ENCODE peak calls at places on chromosomes 12 and 14, in ten cellular contexts. R is ovary, X is astrocyte of the cerebellum, A is IMR-90, U is tibial nerve, T is GM20000, P is GM10248, L is progenitor cell of endocrine pancreas, M is MCF 10A, O is bronchial epithelial cell. E is an unnamed sample.

GRCh38 chr12:118655588-118655987 is 279.2 kb downstream of the SUDS3 start:
- DNase-seq in O (no peak), X (no peak), R (no peak), M (no peak), L (no peak), P (no peak), U (no peak), A (no peak), T (no peak), E (no peak)

GRCh38 chr12:96034631-96035282 is 630 bp downstream of the LTA4H start:
- DNase-seq in A (peak; percentile 37), T (no peak), L (no peak), X (no peak), R (no peak), O (peak; percentile 39), P (no peak), U (no peak), M (peak; percentile 53), E (no peak)

GRCh38 chr14:90611936-90612335 is 204.3 kb downstream of the TTC7B start:
- DNase-seq in U (no peak), L (no peak), P (no peak), A (no peak), T (no peak), X (no peak), R (no peak), O (peak; percentile 20), M (no peak), E (no peak)

GRCh38 chr14:94213021-94213420 is 38.9 kb downstream of the PPP4R4 start:
- DNase-seq in A (peak; percentile 34), T (no peak), O (peak; percentile 97), M (peak; percentile 22), P (no peak), U (no peak), L (no peak), X (no peak), R (no peak), E (no peak)

GRCh38 chr12:124813782-124814181 is 49.9 kb downstream of the SCARB1 start:
- DNase-seq in U (no peak), P (no peak), R (no peak), L (no peak), M (no peak), T (no peak), A (no peak), X (no peak), O (no peak), E (no peak)

GRCh38 chr12:95200128-95200973 is 16.9 kb downstream of the FGD6 start:
- DNase-seq in X (no peak), P (no peak), M (peak; percentile 41), U (no peak), T (no peak), L (no peak), R (no peak), A (no peak), O (peak; percentile 60), E (no peak)

GRCh38 chr12:51886021-51886710 is 1.7 kb upstream of the ANKRD33 start:
- DNase-seq in U (peak; percentile 65), O (peak; percentile 83), P (no peak), L (no peak), R (no peak), X (peak; percentile 33), T (peak; percentile 48), M (peak; percentile 81), A (peak; percentile 99), E (no peak)

GRCh38 chr12:13534645-13535398 is 338.3 kb downstream of the EMP1 start:
- DNase-seq in U (peak; percentile 55), T (peak; percentile 24), M (peak; percentile 75), O (peak; percentile 32), R (no peak), X (peak; percentile 28), P (peak; percentile 15), A (peak; percentile 23), L (peak; percentile 96), E (peak; percentile 19)

GRCh38 chr12:65739606-65740005 is 84.7 kb upstream of the HMGA2 start:
- DNase-seq in A (no peak), L (no peak), R (no peak), O (no peak), U (no peak), P (no peak), M (no peak), T (no peak), X (no peak), E (no peak)

GRCh38 chr12:65740873-65741600 is 83.2 kb upstream of the HMGA2 start:
- DNase-seq in R (peak; percentile 92), U (peak; percentile 57), M (peak; percentile 68), X (peak; percentile 55), L (peak; percentile 90), O (peak; percentile 47), T (peak; percentile 87), P (peak; percentile 83), A (peak; percentile 74), E (peak; percentile 92)

GRCh38 chr12:65740506-65740872 is 83.8 kb upstream of the HMGA2 start:
- DNase-seq in O (no peak), M (no peak), T (peak; percentile 36), R (no peak), A (no peak), U (no peak), P (no peak), L (no peak), X (no peak), E (no peak)

GRCh38 chr12:65742481-65742971 is 81.8 kb upstream of the HMGA2 start:
- DNase-seq in L (no peak), A (peak; percentile 44), X (no peak), P (no peak), U (no peak), T (no peak), R (no peak), O (no peak), M (no peak), E (no peak)

DNA sequence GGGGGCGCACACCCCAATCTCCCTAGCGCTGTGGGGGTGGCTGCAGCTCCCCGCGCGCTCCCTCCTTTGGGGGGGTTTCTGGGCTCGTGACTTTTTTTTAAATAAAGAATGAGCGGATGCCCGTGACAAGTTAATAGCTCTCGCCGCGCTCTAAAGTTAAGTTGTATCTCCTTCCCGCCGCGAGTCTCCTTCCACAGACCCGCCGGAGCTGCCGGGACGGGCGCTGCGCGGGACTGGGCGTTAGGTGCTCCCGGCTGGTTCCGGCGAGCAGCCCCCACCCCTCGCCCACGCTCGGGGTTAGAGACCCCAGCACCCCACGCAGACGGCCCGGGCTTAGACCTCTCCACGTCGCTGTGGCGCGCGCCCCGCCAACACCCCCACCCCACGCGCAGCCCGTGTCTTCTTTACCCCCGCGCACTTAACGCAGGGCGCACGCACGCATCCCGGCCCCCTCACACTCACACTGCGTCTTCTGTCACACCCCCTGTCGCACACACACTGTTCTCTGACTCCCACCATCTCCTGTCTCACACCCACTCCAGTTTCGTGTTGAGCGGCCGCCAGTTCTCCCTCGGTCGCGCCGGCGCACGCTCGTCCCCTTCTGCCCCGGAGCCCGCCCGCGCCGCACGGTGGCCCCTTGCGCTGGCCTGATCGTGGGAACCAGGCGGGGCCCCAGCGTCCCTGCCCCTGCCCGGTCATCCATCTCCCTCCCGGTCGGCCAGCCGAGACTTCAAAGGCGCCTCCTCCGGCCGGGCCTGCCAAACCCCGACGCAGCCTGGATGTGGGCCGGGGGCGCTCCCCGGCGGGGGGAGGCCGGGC is 82.4 kb upstream of the HMGA2 start:
- DNase-seq in L (peak; percentile 61), M (peak; percentile 16), X (no peak), P (peak; percentile 61), A (peak; percentile 51), O (peak; percentile 33), U (no peak), R (peak; percentile 50), T (peak; percentile 75), E (peak; percentile 80)
- TF ChIP-seq CTCF in L (no peak), M (no peak), X (no peak), P (no peak), A (peak; percentile 1), O (no peak), U (no peak), R (no peak), T (no peak), E (peak; percentile 10)

DNA sequence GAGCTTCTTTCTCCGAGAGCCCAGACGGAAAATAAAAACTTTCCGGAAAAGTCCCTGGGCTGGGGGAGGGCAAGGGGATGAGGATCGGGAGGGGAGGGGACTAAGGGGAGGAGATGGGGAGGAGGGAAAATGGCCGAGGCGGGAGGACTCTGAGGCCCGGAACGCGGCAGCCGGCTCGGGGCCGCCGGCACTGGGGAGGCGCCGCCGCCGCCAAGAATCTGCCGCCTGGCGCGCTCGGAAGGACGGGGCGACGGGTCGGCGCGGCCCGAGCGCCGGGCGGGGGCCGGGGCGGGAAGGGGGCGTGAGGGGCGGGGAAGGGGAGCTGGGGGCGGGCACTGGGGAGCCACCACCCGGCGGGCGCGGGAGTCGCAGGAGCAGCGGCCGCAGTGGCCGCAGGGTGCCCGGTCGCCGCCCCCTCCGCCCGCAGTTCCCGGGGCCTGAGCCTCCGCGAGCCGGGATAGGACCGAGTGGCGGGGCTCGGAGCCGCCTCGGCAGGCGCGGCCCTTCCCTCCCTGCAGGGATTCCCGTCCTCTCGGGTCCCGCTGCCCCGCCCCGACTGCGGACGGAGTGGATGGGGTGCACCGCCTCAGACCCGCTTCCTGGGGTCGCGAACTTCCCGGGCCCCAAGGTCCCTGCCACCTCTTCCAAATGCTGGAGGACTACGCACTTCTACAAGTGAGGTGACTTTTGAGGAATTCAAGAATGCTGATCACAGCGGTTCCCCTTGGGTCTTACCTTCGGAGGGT is at the start of gene PRKD1:
- DNase-seq in R (peak; percentile 72), P (peak; percentile 12), U (peak; percentile 28), A (peak; percentile 62), M (peak; percentile 50), L (peak; percentile 63), T (peak; percentile 40), X (peak; percentile 37), O (no peak), E (no peak)
- TF ChIP-seq CTCF in R (no peak), P (no peak), U (peak; percentile 22), A (peak; percentile 7), M (peak; percentile 17), L (peak; percentile 47), T (no peak), X (no peak), O (peak; percentile 2), E (no peak)

GRCh38 chr14:77108753-77109152 is 10.7 kb downstream of the CIPC start:
- DNase-seq in A (no peak), R (no peak), T (no peak), X (no peak), M (no peak), P (no peak), U (no peak), O (no peak), L (no peak), E (no peak)
- TF ChIP-seq CTCF in A (no peak), R (no peak), T (no peak), X (no peak), M (no peak), P (no peak), U (no peak), O (no peak), L (no peak), E (no peak)

GRCh38 chr12:44526655-44527199 is 349.4 kb downstream of the NELL2 start:
- DNase-seq in X (no peak), M (no peak), A (no peak), U (no peak), L (no peak), R (no peak), T (no peak), O (no peak), P (no peak), E (no peak)

GRCh38 chr12:44521702-44522101 is 354.4 kb downstream of the NELL2 start:
- DNase-seq in X (no peak), T (no peak), U (no peak), R (no peak), A (no peak), M (no peak), P (no peak), L (no peak), O (no peak), E (no peak)

GRCh38 chr12:44531349-44531905 is 344.7 kb downstream of the NELL2 start:
- DNase-seq in U (no peak), T (no peak), P (no peak), X (no peak), L (no peak), O (no peak), M (no peak), R (no peak), A (no peak), E (no peak)

GRCh38 chr12:44523828-44524227 is 352.3 kb downstream of the NELL2 start:
- DNase-seq in X (no peak), A (no peak), U (no peak), P (no peak), M (no peak), L (no peak), R (no peak), T (no peak), O (no peak), E (no peak)

DNA sequence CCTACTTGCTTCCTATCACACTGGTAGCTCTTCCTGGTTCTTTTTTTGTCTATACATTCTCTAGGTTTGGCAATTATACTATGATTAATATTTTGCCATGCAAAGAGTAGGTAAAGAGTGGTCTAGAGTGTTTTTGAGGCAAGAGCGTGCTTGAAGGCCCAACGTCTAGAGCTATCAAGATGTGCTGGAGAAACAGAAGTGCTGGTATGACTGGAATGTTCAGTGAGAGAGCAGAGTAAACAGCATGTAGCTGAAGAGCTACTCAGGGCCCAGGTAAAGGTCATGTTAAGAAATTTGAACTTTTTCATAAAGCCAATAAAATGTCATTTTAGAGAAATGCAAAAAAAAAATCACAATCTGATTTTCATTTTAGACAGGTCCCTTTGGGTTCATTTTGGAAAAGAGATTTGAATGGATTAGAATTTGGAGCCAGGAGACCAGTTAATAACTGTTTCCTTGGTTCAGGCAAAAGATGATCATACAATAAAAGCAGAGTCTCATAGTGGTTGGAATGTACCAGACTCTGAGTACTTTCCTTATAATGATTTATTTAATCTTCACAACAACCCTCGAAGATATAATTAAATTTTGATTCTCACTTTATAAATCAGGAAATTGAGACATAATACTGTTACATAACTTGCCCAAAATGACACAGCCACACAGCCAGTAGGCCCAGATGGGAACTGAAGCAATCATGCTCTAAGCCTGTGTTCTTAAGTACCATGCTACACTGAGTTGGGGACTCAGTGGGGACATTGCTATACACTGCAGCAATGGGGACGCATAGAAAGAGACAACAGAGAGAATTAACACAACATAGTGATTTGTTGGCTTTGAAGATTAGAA is 350.1 kb downstream of the NELL2 start:
- DNase-seq in O (no peak), M (no peak), A (no peak), P (no peak), R (no peak), U (no peak), X (no peak), T (no peak), L (no peak), E (no peak)
- TF ChIP-seq CTCF in O (no peak), M (no peak), A (no peak), P (no peak), R (no peak), U (no peak), X (no peak), T (no peak), L (no peak), E (no peak)